ENCODE peak calls at places on chromosomes 13 and 19, in six cellular contexts. One of them, this sample, is unnamed.

GRCh38 chr19:56091066-56091490 is 30.0 kb downstream of the ZNF787 start:
- DNase-seq in activated T-cell treated with anti-CD3 and anti-CD28 coated beads, Interleukin-2, amount 50 U/mL, for 4 hours: no peak
- DNase-seq in osteocyte: no peak
- DNase-seq in psoas muscle: no peak
- DNase-seq in EL: peak
- DNase-seq in activated naive CD4-positive, alpha-beta T cell treated with anti-CD3 and anti-CD28 coated beads, Interleukin-2, amount 50 U/mL, for 72 hours: no peak
- DNase-seq in this sample: no peak

GRCh38 chr19:4172861-4173473 is 9.4 kb downstream of the SIRT6 start:
- DNase-seq in activated T-cell treated with anti-CD3 and anti-CD28 coated beads, Interleukin-2, amount 50 U/mL, for 4 hours: peak
- DNase-seq in psoas muscle: peak
- DNase-seq in activated naive CD4-positive, alpha-beta T cell treated with anti-CD3 and anti-CD28 coated beads, Interleukin-2, amount 50 U/mL, for 72 hours: no peak
- DNase-seq in EL: peak
- DNase-seq in osteocyte: peak
- DNase-seq in this sample: no peak

GRCh38 chr19:13056052-13056660 is 46.5 kb downstream of the LYL1 start:
- DNase-seq in osteocyte: no peak
- DNase-seq in activated T-cell treated with anti-CD3 and anti-CD28 coated beads, Interleukin-2, amount 50 U/mL, for 4 hours: no peak
- DNase-seq in psoas muscle: no peak
- DNase-seq in EL: peak
- DNase-seq in activated naive CD4-positive, alpha-beta T cell treated with anti-CD3 and anti-CD28 coated beads, Interleukin-2, amount 50 U/mL, for 72 hours: no peak
- DNase-seq in this sample: no peak

GRCh38 chr13:105972306-105972721 is 563.1 kb downstream of the EFNB2 start:
- DNase-seq in psoas muscle: no peak
- DNase-seq in EL: no peak
- DNase-seq in osteocyte: no peak
- DNase-seq in activated naive CD4-positive, alpha-beta T cell treated with anti-CD3 and anti-CD28 coated beads, Interleukin-2, amount 50 U/mL, for 72 hours: no peak
- DNase-seq in activated T-cell treated with anti-CD3 and anti-CD28 coated beads, Interleukin-2, amount 50 U/mL, for 4 hours: no peak
- DNase-seq in this sample: no peak

GRCh38 chr19:41018736-41019290 is 27.7 kb downstream of the CYP2B6 start:
- DNase-seq in activated naive CD4-positive, alpha-beta T cell treated with anti-CD3 and anti-CD28 coated beads, Interleukin-2, amount 50 U/mL, for 72 hours: no peak
- DNase-seq in EL: no peak
- DNase-seq in psoas muscle: no peak
- DNase-seq in osteocyte: no peak
- DNase-seq in activated T-cell treated with anti-CD3 and anti-CD28 coated beads, Interleukin-2, amount 50 U/mL, for 4 hours: no peak
- DNase-seq in this sample: no peak

GRCh38 chr19:19642506-19643157 is 825 bp downstream of the GMIP start:
- DNase-seq in osteocyte: no peak
- DNase-seq in activated T-cell treated with anti-CD3 and anti-CD28 coated beads, Interleukin-2, amount 50 U/mL, for 4 hours: peak
- DNase-seq in EL: peak
- DNase-seq in psoas muscle: no peak
- DNase-seq in activated naive CD4-positive, alpha-beta T cell treated with anti-CD3 and anti-CD28 coated beads, Interleukin-2, amount 50 U/mL, for 72 hours: no peak
- DNase-seq in this sample: no peak

GRCh38 chr19:50633359-50633758 is 6.3 kb downstream of the SYT3 start:
- DNase-seq in activated T-cell treated with anti-CD3 and anti-CD28 coated beads, Interleukin-2, amount 50 U/mL, for 4 hours: no peak
- DNase-seq in activated naive CD4-positive, alpha-beta T cell treated with anti-CD3 and anti-CD28 coated beads, Interleukin-2, amount 50 U/mL, for 72 hours: no peak
- DNase-seq in EL: no peak
- DNase-seq in psoas muscle: no peak
- DNase-seq in osteocyte: no peak
- DNase-seq in this sample: no peak

GRCh38 chr13:73698859-73699258 is 435.3 kb downstream of the KLF12 start:
- DNase-seq in EL: peak
- DNase-seq in activated naive CD4-positive, alpha-beta T cell treated with anti-CD3 and anti-CD28 coated beads, Interleukin-2, amount 50 U/mL, for 72 hours: no peak
- DNase-seq in psoas muscle: no peak
- DNase-seq in osteocyte: no peak
- DNase-seq in activated T-cell treated with anti-CD3 and anti-CD28 coated beads, Interleukin-2, amount 50 U/mL, for 4 hours: no peak
- DNase-seq in this sample: no peak

GRCh38 chr19:44069415-44069814 is 2.5 kb upstream of the ZNF284 start:
- DNase-seq in activated naive CD4-positive, alpha-beta T cell treated with anti-CD3 and anti-CD28 coated beads, Interleukin-2, amount 50 U/mL, for 72 hours: no peak
- DNase-seq in EL: no peak
- DNase-seq in psoas muscle: no peak
- DNase-seq in osteocyte: no peak
- DNase-seq in activated T-cell treated with anti-CD3 and anti-CD28 coated beads, Interleukin-2, amount 50 U/mL, for 4 hours: no peak
- DNase-seq in this sample: no peak

GRCh38 chr13:99617474-99618255 is 116.4 kb downstream of the TM9SF2 start:
- DNase-seq in activated naive CD4-positive, alpha-beta T cell treated with anti-CD3 and anti-CD28 coated beads, Interleukin-2, amount 50 U/mL, for 72 hours: no peak
- DNase-seq in activated T-cell treated with anti-CD3 and anti-CD28 coated beads, Interleukin-2, amount 50 U/mL, for 4 hours: no peak
- DNase-seq in EL: peak
- DNase-seq in osteocyte: no peak
- DNase-seq in psoas muscle: no peak
- DNase-seq in this sample: peak

GRCh38 chr13:96810104-96810503 is 184.2 kb downstream of the OXGR1 start:
- DNase-seq in EL: no peak
- DNase-seq in activated T-cell treated with anti-CD3 and anti-CD28 coated beads, Interleukin-2, amount 50 U/mL, for 4 hours: no peak
- DNase-seq in osteocyte: no peak
- DNase-seq in psoas muscle: no peak
- DNase-seq in activated naive CD4-positive, alpha-beta T cell treated with anti-CD3 and anti-CD28 coated beads, Interleukin-2, amount 50 U/mL, for 72 hours: no peak
- DNase-seq in this sample: no peak

GRCh38 chr19:11446652-11447301 is 11.3 kb downstream of the PRKCSH start:
- DNase-seq in activated T-cell treated with anti-CD3 and anti-CD28 coated beads, Interleukin-2, amount 50 U/mL, for 4 hours: peak
- DNase-seq in activated naive CD4-positive, alpha-beta T cell treated with anti-CD3 and anti-CD28 coated beads, Interleukin-2, amount 50 U/mL, for 72 hours: no peak
- DNase-seq in psoas muscle: peak
- DNase-seq in osteocyte: no peak
- DNase-seq in EL: peak
- DNase-seq in this sample: peak

GRCh38 chr13:59846845-59847620 is 316.7 kb downstream of the DIAPH3 start:
- DNase-seq in EL: no peak
- DNase-seq in osteocyte: no peak
- DNase-seq in activated T-cell treated with anti-CD3 and anti-CD28 coated beads, Interleukin-2, amount 50 U/mL, for 4 hours: no peak
- DNase-seq in psoas muscle: no peak
- DNase-seq in activated naive CD4-positive, alpha-beta T cell treated with anti-CD3 and anti-CD28 coated beads, Interleukin-2, amount 50 U/mL, for 72 hours: no peak
- DNase-seq in this sample: no peak

GRCh38 chr13:26254583-26255102 is 714 bp downstream of the CDK8 start:
- DNase-seq in EL: peak
- DNase-seq in osteocyte: no peak
- DNase-seq in activated naive CD4-positive, alpha-beta T cell treated with anti-CD3 and anti-CD28 coated beads, Interleukin-2, amount 50 U/mL, for 72 hours: peak
- DNase-seq in activated T-cell treated with anti-CD3 and anti-CD28 coated beads, Interleukin-2, amount 50 U/mL, for 4 hours: peak
- DNase-seq in psoas muscle: peak
- DNase-seq in this sample: peak

This sample was measured in adrenal gland.